ENCODE peak calls at places on chromosomes 3 and 15, in seven cellular contexts. F is GM13976, H is WTC11, M is AG04450, T is H1, E is A549, N is psoas muscle. Y is an unnamed sample.

GRCh38 chr3:80688814-80689213 is 921.0 kb upstream of the ROBO1 start:
- DNase-seq in F (no peak), H (no peak), M (no peak), T (no peak), E (no peak), N (no peak), Y (no peak)

GRCh38 chr3:89803711-89804110 is 696.3 kb downstream of the EPHA3 start:
- DNase-seq in F (no peak), H (no peak), M (no peak), T (no peak), E (no peak), N (no peak), Y (no peak)

GRCh38 chr15:31974855-31975421 is 55.4 kb upstream of the CHRNA7 start:
- DNase-seq in F (peak), H (peak), M (no peak), T (peak), E (peak), N (no peak), Y (peak)

GRCh38 chr3:194251891-194252560 is 99.1 kb downstream of the CPN2 start:
- DNase-seq in F (no peak), H (no peak), M (no peak), T (peak), E (no peak), N (no peak), Y (no peak)

GRCh38 chr3:195036203-195037016 is 234.5 kb downstream of the XXYLT1 start:
- DNase-seq in F (no peak), H (no peak), M (no peak), T (peak), E (no peak), N (no peak), Y (no peak)

GRCh38 chr3:145134738-145135137 is 1026.2 kb downstream of the PLOD2 start:
- DNase-seq in F (no peak), H (no peak), M (no peak), T (no peak), E (no peak), N (no peak), Y (no peak)

GRCh38 chr3:143700431-143700975 is 147.8 kb downstream of the SLC9A9 start:
- DNase-seq in F (no peak), H (no peak), M (no peak), T (no peak), E (no peak), N (no peak), Y (no peak)

GRCh38 chr15:46857103-46857502 is 860.2 kb upstream of the SEMA6D start:
- DNase-seq in F (no peak), H (no peak), M (no peak), T (no peak), E (no peak), N (no peak), Y (no peak)

GRCh38 chr15:78987891-78988360 is 43.1 kb upstream of the CTSH start:
- DNase-seq in F (no peak), H (no peak), M (no peak), T (no peak), E (no peak), N (no peak), Y (no peak)

GRCh38 chr15:69380726-69381105 is 33.4 kb upstream of the KIF23 start:
- DNase-seq in F (no peak), H (no peak), M (no peak), T (no peak), E (no peak), N (no peak), Y (no peak)

GRCh38 chr15:100355342-100355741 is 13.6 kb upstream of the ADAMTS17 start:
- DNase-seq in F (no peak), H (no peak), M (no peak), T (no peak), E (no peak), N (no peak), Y (no peak)

GRCh38 chr15:67914537-67915373 is 74.9 kb upstream of the RNU6-1 start:
- DNase-seq in F (no peak), H (peak), M (no peak), T (peak), E (peak), N (peak), Y (no peak)

GRCh38 chr15:86647810-86648440 is 568.3 kb downstream of the AGBL1 start:
- DNase-seq in F (no peak), H (no peak), M (no peak), T (no peak), E (no peak), N (no peak), Y (no peak)

GRCh38 chr3:66133050-66133757 is 87.6 kb upstream of the SLC25A26 start:
- DNase-seq in F (no peak), H (no peak), M (peak), T (no peak), E (no peak), N (no peak), Y (no peak)

GRCh38 chr3:157436583-157437300 is at the start of gene PTX3:
- DNase-seq in F (no peak), H (peak), M (peak), T (no peak), E (no peak), N (peak), Y (no peak)

GRCh38 chr3:107604057-107604802 is 81.5 kb downstream of the BBX start:
- DNase-seq in F (no peak), H (no peak), M (peak), T (no peak), E (no peak), N (no peak), Y (no peak)

GRCh38 chr3:127488740-127489139 is 101.8 kb downstream of the TPRA1 start:
- DNase-seq in F (no peak), H (no peak), M (no peak), T (no peak), E (no peak), N (no peak), Y (no peak)

GRCh38 chr3:71684752-71685151 is 40.5 kb downstream of the EIF4E3 start:
- DNase-seq in F (no peak), H (no peak), M (peak), T (no peak), E (no peak), N (no peak), Y (no peak)

GRCh38 chr15:83292317-83292716 is 7.9 kb upstream of the BNC1 start:
- DNase-seq in F (no peak), H (no peak), M (no peak), T (no peak), E (no peak), N (no peak), Y (no peak)

GRCh38 chr15:64502537-64502936 is 42.2 kb downstream of the ZNF609 start:
- DNase-seq in F (no peak), H (no peak), M (no peak), T (no peak), E (no peak), N (no peak), Y (no peak)

GRCh38 chr3:113573728-113574127 is 41.4 kb downstream of the SIDT1 start:
- DNase-seq in F (no peak), H (no peak), M (no peak), T (no peak), E (no peak), N (no peak), Y (no peak)

GRCh38 chr3:136042608-136043221 is 77.2 kb downstream of the PPP2R3A start:
- DNase-seq in F (peak), H (no peak), M (no peak), T (no peak), E (peak), N (no peak), Y (no peak)

GRCh38 chr15:48250640-48251076 is 44.6 kb downstream of the SLC12A1 start:
- DNase-seq in F (peak), H (peak), M (peak), T (peak), E (peak), N (peak), Y (no peak)

GRCh38 chr3:122560680-122561079 is 3.4 kb downstream of the PARP9 start:
- DNase-seq in F (peak), H (no peak), M (no peak), T (no peak), E (peak), N (no peak), Y (peak)

DNA sequence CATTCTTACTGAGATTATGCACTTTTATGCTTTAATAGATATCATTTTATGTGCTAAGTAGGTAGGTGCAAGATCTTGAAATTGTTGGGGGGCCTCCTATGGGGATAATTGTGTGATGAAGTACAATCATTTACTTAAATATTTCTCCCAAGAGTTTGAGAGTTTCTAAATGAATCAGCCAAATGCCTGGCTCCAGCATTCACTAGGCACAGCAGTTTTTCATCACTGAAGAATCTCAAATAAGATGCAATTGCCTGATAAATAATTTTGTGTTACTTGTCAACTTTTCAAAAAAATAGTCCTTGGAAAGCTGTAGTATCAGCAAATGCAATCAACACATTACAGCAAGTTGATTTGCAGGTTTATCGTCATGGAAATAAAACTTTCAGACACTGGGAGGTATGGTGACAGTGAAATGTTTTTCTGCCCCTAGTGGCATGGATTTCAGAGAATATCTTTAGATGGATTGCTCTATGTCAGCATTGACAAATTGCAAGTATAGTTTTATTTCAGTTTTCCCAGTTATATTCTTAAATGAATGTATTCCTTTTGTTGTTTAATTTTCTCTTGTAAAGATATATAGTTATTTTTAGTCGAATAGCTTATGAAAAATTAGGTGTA is 167.1 kb downstream of the NEK11 start:
- DNase-seq in F (no peak), H (no peak), M (no peak), T (no peak), E (peak), N (no peak), Y (no peak)
- TF ChIP-seq CTCF in F (no peak), H (no peak), M (no peak), T (peak), E (no peak), N (no peak), Y (no peak)

GRCh38 chr3:14152233-14152962 is 26.0 kb downstream of the XPC start:
- DNase-seq in F (no peak), H (no peak), M (no peak), T (no peak), E (peak), N (no peak), Y (no peak)
- TF ChIP-seq CTCF in F (no peak), H (no peak), M (peak), T (peak), E (no peak), N (no peak), Y (peak)

DNA sequence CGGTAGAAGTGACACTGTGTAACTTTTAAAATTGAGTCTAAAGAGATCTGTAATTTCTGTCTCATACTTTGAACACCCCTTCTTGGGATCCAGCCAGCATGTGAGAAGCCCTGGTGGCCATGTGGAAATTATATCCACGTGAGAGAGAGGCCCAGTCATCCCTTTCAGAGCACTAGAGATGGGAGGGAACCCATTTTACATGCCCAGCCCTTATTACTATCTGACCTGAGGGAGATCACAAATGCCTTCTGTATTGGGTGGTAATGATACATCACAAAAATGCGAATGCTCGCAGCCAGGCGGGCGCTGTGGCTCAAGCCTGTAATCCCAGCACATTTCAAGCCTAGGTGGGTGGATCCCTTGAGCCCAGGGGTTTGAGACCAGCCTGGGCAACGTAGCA is 27.3 kb upstream of the TRAK1 start:
- DNase-seq in F (no peak), H (no peak), M (no peak), T (no peak), E (peak), N (no peak), Y (no peak)
- TF ChIP-seq CTCF in F (no peak), H (no peak), M (no peak), T (no peak), E (no peak), N (no peak), Y (no peak)

DNA sequence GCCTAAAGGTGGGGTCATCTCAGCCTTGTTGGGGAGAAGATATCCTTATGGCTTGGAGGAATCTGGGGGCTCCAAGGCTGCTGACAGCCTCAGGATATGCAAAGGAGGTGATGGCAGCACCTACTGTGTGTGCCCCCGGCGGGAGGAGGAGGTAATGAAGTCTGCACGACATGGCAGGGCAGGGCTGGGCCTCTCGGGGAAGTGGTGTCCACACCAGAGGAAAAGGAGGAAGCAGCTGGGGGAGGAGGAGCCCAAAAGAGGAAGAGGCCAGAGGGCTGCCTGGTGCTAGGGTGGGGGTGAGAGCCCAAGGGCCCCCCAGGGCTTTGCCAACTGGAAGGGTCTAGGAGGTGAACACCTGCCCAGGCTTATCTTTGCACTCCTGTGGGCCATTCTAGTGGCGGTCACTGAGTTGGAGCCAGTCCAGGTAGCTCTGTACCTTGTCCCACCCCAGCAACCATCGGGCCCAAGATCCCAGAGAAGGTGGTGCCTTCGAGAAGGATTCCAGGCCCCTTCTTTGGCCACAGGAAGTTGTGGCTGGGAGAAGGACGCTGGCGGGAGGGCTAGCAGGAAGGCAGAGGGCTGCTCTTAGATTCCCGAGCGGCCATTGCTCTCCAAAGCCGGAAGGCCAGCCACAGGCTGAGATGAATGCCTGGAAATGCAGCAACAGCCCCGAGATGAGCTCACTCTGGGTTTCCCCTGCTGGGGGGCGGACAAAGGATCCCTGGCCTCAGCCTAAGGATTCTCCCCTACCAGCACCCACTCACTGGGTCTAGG is 7.0 kb downstream of the GNAI2 start:
- DNase-seq in F (no peak), H (no peak), M (no peak), T (no peak), E (no peak), N (peak), Y (no peak)
- TF ChIP-seq CTCF in F (no peak), H (no peak), M (no peak), T (peak), E (no peak), N (no peak), Y (no peak)

GRCh38 chr3:59326246-59327024 is 276.6 kb upstream of the CFAP20DC start:
- DNase-seq in F (no peak), H (peak), M (no peak), T (peak), E (no peak), N (no peak), Y (no peak)
- TF ChIP-seq CTCF in F (no peak), H (peak), M (peak), T (peak), E (no peak), N (no peak), Y (no peak)

GRCh38 chr15:44427756-44428724 is 611 bp downstream of the CTDSPL2 start:
- DNase-seq in F (no peak), H (peak), M (no peak), T (no peak), E (peak), N (no peak), Y (no peak)
- TF ChIP-seq CTCF in F (no peak), H (no peak), M (no peak), T (peak), E (no peak), N (no peak), Y (no peak)

Y was measured in D721Med.